ENCODE peak calls at places on chromosomes 13 and 19, in four cellular contexts. Q is cardiac fibroblast, B is fibroblast of lung, M is ovary. X is an unnamed sample.

GRCh38 chr19:1449467-1450442 is at the start of gene APC2:
- DNase-seq in Q (no peak), B (no peak), M (no peak), X (no peak)

GRCh38 chr19:18017275-18018083 is 9.5 kb downstream of the ARRDC2 start:
- DNase-seq in Q (no peak), B (no peak), M (no peak), X (no peak)

GRCh38 chr13:57824121-57824520 is 192.6 kb downstream of the PCDH17 start:
- DNase-seq in Q (no peak), B (no peak), M (no peak), X (no peak)

GRCh38 chr13:77969299-77969698 is 50.7 kb upstream of the EDNRB start:
- DNase-seq in Q (no peak), B (no peak), M (no peak), X (no peak)

GRCh38 chr19:41427647-41428480 is 690 bp upstream of the B3GNT8 start:
- DNase-seq in Q (no peak), B (no peak), M (peak; percentile 55), X (peak; percentile 71)

GRCh38 chr13:35716186-35716585 is 239.7 kb upstream of the MAB21L1 start:
- DNase-seq in Q (peak; percentile 37), B (peak; percentile 68), M (no peak), X (no peak)

GRCh38 chr13:48567521-48568331 is 34.8 kb upstream of the RCBTB2 start:
- DNase-seq in Q (peak; percentile 66), B (no peak), M (peak; percentile 46), X (no peak)

GRCh38 chr19:46384396-46384795 is 29.0 kb downstream of the CCDC8 start:
- DNase-seq in Q (no peak), B (no peak), M (peak; percentile 12), X (peak; percentile 21)

GRCh38 chr13:50130686-50131051 is 115.4 kb downstream of the KCNRG start:
- DNase-seq in Q (peak; percentile 59), B (no peak), M (no peak), X (peak; percentile 66)

GRCh38 chr19:38395381-38396127 is 7.1 kb downstream of the SPRED3 start:
- DNase-seq in Q (no peak), B (no peak), M (no peak), X (no peak)

GRCh38 chr19:19121371-19121770 is 16.9 kb downstream of the TMEM161A start:
- DNase-seq in Q (no peak), B (no peak), M (no peak), X (no peak)

GRCh38 chr13:49304763-49305695 is 57.3 kb downstream of the CDADC1 start:
- DNase-seq in Q (no peak), B (no peak), M (no peak), X (no peak)

GRCh38 chr13:84050551-84050950 is 168.3 kb upstream of the SLITRK1 start:
- DNase-seq in Q (no peak), B (peak; percentile 80), M (no peak), X (no peak)

GRCh38 chr19:53394522-53394973 is 401 bp upstream of the ZNF765 start:
- DNase-seq in Q (no peak), B (peak; percentile 69), M (peak; percentile 63), X (peak; percentile 66)

GRCh38 chr13:40503966-40504591 is 162.4 kb downstream of the FOXO1 start:
- DNase-seq in Q (peak; percentile 88), B (peak; percentile 99), M (no peak), X (no peak)

X was measured in lower lobe of right lung.